ENCODE peak calls at places on chromosomes 12 and 14, in four cellular contexts. J, K, E and O are unnamed samples.

GRCh38 chr12:93526786-93527428 is 45.6 kb upstream of the SOCS2 start:
- DNase-seq in J (no peak), K (peak), E (peak), O (no peak)

GRCh38 chr12:15590180-15590826 is 198.9 kb downstream of the EPS8 start:
- DNase-seq in J (peak), K (peak), E (peak), O (no peak)

GRCh38 chr14:61461808-61462275 is 140.5 kb downstream of the PRKCH start:
- DNase-seq in J (peak), K (peak), E (peak), O (peak)

GRCh38 chr14:24958271-24958670 is 91.7 kb downstream of the STXBP6 start:
- DNase-seq in J (no peak), K (no peak), E (no peak), O (no peak)

GRCh38 chr14:83575301-83575700 is 1954.6 kb upstream of the FLRT2 start:
- DNase-seq in J (no peak), K (no peak), E (peak), O (no peak)

GRCh38 chr12:29759950-29760349 is 23.8 kb downstream of the TMTC1 start:
- DNase-seq in J (no peak), K (no peak), E (no peak), O (no peak)

GRCh38 chr12:66683073-66683472 is 4.2 kb upstream of the GRIP1 start:
- DNase-seq in J (no peak), K (no peak), E (no peak), O (no peak)

GRCh38 chr14:65239143-65239672 is 136.9 kb upstream of the MAX start:
- DNase-seq in J (no peak), K (no peak), E (peak), O (no peak)

GRCh38 chr14:92943855-92944570 is 21.1 kb downstream of the CHGA start:
- DNase-seq in J (no peak), K (no peak), E (no peak), O (no peak)

GRCh38 chr12:93875157-93875556 is 198.0 kb downstream of the CRADD start:
- DNase-seq in J (no peak), K (no peak), E (no peak), O (no peak)

GRCh38 chr14:78486081-78486480 is 315.9 kb downstream of the NRXN3 start:
- DNase-seq in J (no peak), K (no peak), E (no peak), O (no peak)

GRCh38 chr12:98645572-98646067 is 530 bp downstream of the APAF1 start:
- DNase-seq in J (peak), K (peak), E (peak), O (no peak)

GRCh38 chr14:91063119-91063518 is 2.7 kb upstream of the RPS6KA5 start:
- DNase-seq in J (no peak), K (no peak), E (no peak), O (no peak)

GRCh38 chr12:21065845-21066244 is 65.1 kb upstream of the SLCO1B1 start:
- DNase-seq in J (no peak), K (no peak), E (peak), O (no peak)

GRCh38 chr12:68844788-68845695 is 37.1 kb downstream of the MDM2 start:
- DNase-seq in J (no peak), K (no peak), E (no peak), O (no peak)

GRCh38 chr14:79278798-79279644 is 932.3 kb downstream of the DIO2 start:
- DNase-seq in J (peak), K (peak), E (peak), O (peak)

GRCh38 chr12:110281549-110282342 is 699 bp downstream of the ATP2A2 start:
- DNase-seq in J (peak), K (peak), E (peak), O (peak)

GRCh38 chr12:41802803-41803202 is 341.9 kb downstream of the GXYLT1 start:
- DNase-seq in J (no peak), K (no peak), E (no peak), O (no peak)

GRCh38 chr14:41016213-41016612 is 590.5 kb upstream of the LRFN5 start:
- DNase-seq in J (no peak), K (no peak), E (no peak), O (no peak)

GRCh38 chr14:55673048-55673447 is 93.0 kb downstream of the KTN1 start:
- DNase-seq in J (no peak), K (no peak), E (no peak), O (no peak)

GRCh38 chr12:6937481-6938352 is 5.9 kb upstream of the RNU7-1 start:
- DNase-seq in J (peak), K (peak), E (peak), O (peak)

GRCh38 chr14:100030441-100031153 is 34.6 kb upstream of the EVL start:
- DNase-seq in J (no peak), K (peak), E (peak), O (no peak)

GRCh38 chr14:100710391-100711116 is 16.1 kb upstream of the DLK1 start:
- DNase-seq in J (no peak), K (no peak), E (no peak), O (no peak)

GRCh38 chr14:88535813-88536212 is 19.0 kb downstream of the PTPN21 start:
- DNase-seq in J (no peak), K (no peak), E (no peak), O (no peak)

GRCh38 chr12:101969-102878 is 35.7 kb downstream of the IQSEC3 start:
- DNase-seq in J (no peak), K (no peak), E (no peak), O (no peak)

GRCh38 chr14:92981726-92982125 is 58.8 kb downstream of the CHGA start:
- DNase-seq in J (no peak), K (no peak), E (no peak), O (no peak)

GRCh38 chr14:95692109-95692508 is 5.9 kb downstream of the TCL1B start:
- DNase-seq in J (no peak), K (no peak), E (no peak), O (no peak)

GRCh38 chr12:11769723-11770514 is 120.4 kb downstream of the ETV6 start:
- DNase-seq in J (no peak), K (no peak), E (no peak), O (no peak)

GRCh38 chr12:79420146-79420618 is 270.6 kb downstream of the PAWR start:
- DNase-seq in J (no peak), K (peak), E (peak), O (no peak)

GRCh38 chr12:100753837-100754236 is 40.7 kb upstream of the ANO4 start:
- DNase-seq in J (no peak), K (no peak), E (peak), O (no peak)

GRCh38 chr12:89033062-89033461 is 319.2 kb downstream of the DUSP6 start:
- DNase-seq in J (no peak), K (no peak), E (no peak), O (no peak)

GRCh38 chr12:84397279-84397678 is 515.3 kb downstream of the SLC6A15 start:
- DNase-seq in J (no peak), K (no peak), E (peak), O (no peak)

GRCh38 chr14:81313775-81314429 is 86.2 kb downstream of the STON2 start:
- DNase-seq in J (no peak), K (no peak), E (peak), O (no peak)

GRCh38 chr12:116299548-116300150 is 22.2 kb upstream of the MED13L start:
- DNase-seq in J (no peak), K (no peak), E (peak), O (no peak)

GRCh38 chr12:102120886-102121285 is 903 bp downstream of the PARPBP start:
- DNase-seq in J (no peak), K (peak), E (peak), O (no peak)

GRCh38 chr14:78345346-78345745 is 175.2 kb downstream of the NRXN3 start:
- DNase-seq in J (no peak), K (no peak), E (no peak), O (no peak)

GRCh38 chr14:103141117-103141796 is 18.0 kb downstream of the TNFAIP2 start:
- DNase-seq in J (no peak), K (peak), E (no peak), O (no peak)

GRCh38 chr12:89060133-89060532 is 292.2 kb downstream of the DUSP6 start:
- DNase-seq in J (no peak), K (no peak), E (peak), O (no peak)

GRCh38 chr14:93962701-93963601 is 13.4 kb downstream of the ASB2 start:
- DNase-seq in J (no peak), K (no peak), E (no peak), O (no peak)

GRCh38 chr14:105168979-105169507 is 467 bp upstream of the JAG2 start:
- DNase-seq in J (no peak), K (peak), E (no peak), O (peak)

DNA sequence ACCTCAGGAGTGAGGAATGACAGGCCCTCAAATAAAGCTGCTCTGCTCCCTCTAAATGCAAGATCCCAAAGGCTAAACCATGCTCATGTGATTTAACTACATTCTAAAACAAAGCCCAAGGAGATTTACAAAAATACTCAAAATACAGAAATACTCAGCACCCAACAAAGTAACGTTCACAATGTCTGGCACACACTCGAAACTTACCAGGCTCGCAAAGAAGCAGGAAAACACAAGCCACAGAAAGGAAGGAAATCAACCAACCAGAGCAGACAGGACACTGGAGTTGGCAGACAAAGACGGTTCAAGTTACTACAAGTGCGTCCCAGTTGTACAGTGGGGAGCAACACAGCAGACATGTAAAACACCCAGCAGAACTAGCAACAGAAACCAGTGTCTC is 33.4 kb downstream of the STX2 start:
- DNase-seq in J (no peak), K (no peak), E (no peak), O (no peak)
- H3K4me3 ChIP-seq in J (no peak), K (no peak), E (no peak), O (no peak)

GRCh38 chr12:28059220-28059619 is 86.7 kb upstream of the PTHLH start:
- DNase-seq in J (no peak), K (no peak), E (no peak), O (no peak)
- H3K4me3 ChIP-seq in J (no peak), K (no peak), E (no peak), O (no peak)

GRCh38 chr12:22190969-22191368 is 143.5 kb downstream of the ST8SIA1 start:
- DNase-seq in J (no peak), K (no peak), E (no peak), O (no peak)

DNA sequence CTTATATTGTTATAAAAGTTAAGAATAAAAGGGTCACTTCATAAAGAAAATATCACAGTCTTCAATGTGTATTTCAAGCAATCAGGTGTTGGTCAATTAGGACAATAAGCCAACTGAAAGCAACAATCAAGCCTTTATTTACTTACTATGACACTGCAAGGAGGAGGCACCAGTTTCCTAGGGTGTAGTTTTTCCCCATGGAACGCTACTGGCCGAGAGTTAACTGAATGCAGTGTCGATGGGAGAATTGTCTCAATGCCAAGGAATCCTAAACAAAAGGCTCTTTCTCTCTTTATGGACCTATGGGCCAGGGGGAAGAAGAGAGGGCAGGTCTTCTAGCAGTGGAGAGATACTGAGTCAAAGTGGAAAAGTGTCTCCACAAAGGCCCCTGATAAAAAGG is 142.4 kb downstream of the CMAS start:
- DNase-seq in J (no peak), K (no peak), E (no peak), O (no peak)
- H3K4me3 ChIP-seq in J (no peak), K (no peak), E (no peak), O (no peak)

GRCh38 chr12:50032516-50033316 is 7.4 kb upstream of the RACGAP1 start:
- DNase-seq in J (no peak), K (no peak), E (no peak), O (peak)
- H3K4me3 ChIP-seq in J (peak), K (no peak), E (peak), O (no peak)

GRCh38 chr12:32545413-32545970 is 133.6 kb upstream of the DNM1L start:
- DNase-seq in J (no peak), K (no peak), E (no peak), O (no peak)

GRCh38 chr12:32546272-32546671 is 132.8 kb upstream of the DNM1L start:
- DNase-seq in J (no peak), K (no peak), E (no peak), O (no peak)

GRCh38 chr12:32548691-32549412 is 130.2 kb upstream of the DNM1L start:
- DNase-seq in J (peak), K (no peak), E (peak), O (peak)

GRCh38 chr12:32551058-32551457 is 128.0 kb upstream of the DNM1L start:
- DNase-seq in J (no peak), K (no peak), E (no peak), O (no peak)

GRCh38 chr12:32549675-32550079 is 129.4 kb upstream of the DNM1L start:
- DNase-seq in J (peak), K (no peak), E (peak), O (no peak)
- H3K4me3 ChIP-seq in J (no peak), K (no peak), E (no peak), O (peak)

GRCh38 chr12:48105867-48106563 is at the start of gene SENP1:
- DNase-seq in J (peak), K (peak), E (peak), O (peak)
- H3K4me3 ChIP-seq in J (peak), K (peak), E (peak), O (peak)

GRCh38 chr14:28759056-28759657 is 7.4 kb upstream of the FOXG1 start:
- DNase-seq in J (no peak), K (no peak), E (peak), O (no peak)
- H3K4me3 ChIP-seq in J (no peak), K (no peak), E (no peak), O (peak)

GRCh38 chr14:51730094-51730493 is 78.4 kb downstream of the FRMD6 start:
- DNase-seq in J (no peak), K (no peak), E (no peak), O (no peak)

GRCh38 chr14:51735851-51736250 is 84.1 kb downstream of the FRMD6 start:
- DNase-seq in J (no peak), K (no peak), E (no peak), O (no peak)

GRCh38 chr14:51730674-51731073 is 79.0 kb downstream of the FRMD6 start:
- DNase-seq in J (no peak), K (no peak), E (no peak), O (no peak)

GRCh38 chr14:51732494-51733080 is 80.9 kb downstream of the FRMD6 start:
- DNase-seq in J (no peak), K (no peak), E (no peak), O (no peak)

DNA sequence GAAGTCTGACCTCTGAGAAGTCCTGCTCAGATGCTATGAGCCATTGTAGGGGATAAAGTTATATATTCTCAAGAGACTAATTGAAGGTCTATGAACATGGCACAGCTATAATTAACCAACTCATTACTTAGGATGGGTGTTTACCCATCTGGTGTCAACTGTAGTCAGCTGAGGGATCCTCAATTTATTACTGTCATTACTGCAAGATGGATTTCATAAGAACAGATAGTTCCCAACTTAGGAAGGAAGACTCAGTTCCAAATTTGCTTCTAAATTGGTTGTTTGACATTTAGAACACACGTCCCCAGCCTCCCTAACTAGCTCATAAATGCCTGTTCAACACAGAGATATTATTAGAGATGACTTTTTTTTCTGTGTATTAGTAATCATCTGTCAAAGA is 81.4 kb downstream of the FRMD6 start:
- DNase-seq in J (no peak), K (no peak), E (no peak), O (no peak)
- H3K4me3 ChIP-seq in J (no peak), K (no peak), E (no peak), O (no peak)